ENCODE peak calls at places on chromosomes 2 and 18, in six cellular contexts. S, H, Z, M, W and Y are unnamed samples.

GRCh38 chr2:226903179-226903578 is 67.3 kb downstream of the RHBDD1 start:
- DNase-seq in S (no peak), Z (no peak), M (no peak), H (peak), W (no peak), Y (no peak)

GRCh38 chr2:207930747-207931146 is 94.6 kb downstream of the PLEKHM3 start:
- DNase-seq in S (no peak), H (no peak), Z (peak), W (peak), M (no peak), Y (no peak)

GRCh38 chr18:45652703-45653490 is 37.6 kb downstream of the SLC14A2 start:
- DNase-seq in H (no peak), M (no peak), W (no peak), Z (no peak), S (no peak), Y (no peak)

GRCh38 chr2:72991980-72992733 is 74.8 kb downstream of the EMX1 start:
- DNase-seq in M (no peak), Z (no peak), H (no peak), W (no peak), S (peak), Y (no peak)

GRCh38 chr2:39730685-39731302 is 48.3 kb downstream of the THUMPD2 start:
- DNase-seq in S (no peak), H (peak), W (no peak), Z (no peak), M (peak), Y (no peak)

GRCh38 chr2:8685697-8686358 is 4.0 kb downstream of the ID2 start:
- DNase-seq in M (peak), Z (peak), S (peak), W (peak), H (peak), Y (peak)

GRCh38 chr2:233919938-233920337 is 2.8 kb downstream of the TRPM8 start:
- DNase-seq in H (no peak), S (no peak), M (peak), W (no peak), Z (no peak), Y (no peak)

GRCh38 chr18:70296289-70296688 is 7.4 kb downstream of the SOCS6 start:
- DNase-seq in W (no peak), H (peak), M (no peak), Z (no peak), S (no peak), Y (peak)

GRCh38 chr2:230925443-230925878 is 419 bp upstream of the GPR55 start:
- DNase-seq in H (no peak), W (no peak), Z (peak), S (peak), M (peak), Y (peak)

GRCh38 chr18:52605345-52605744 is 265.3 kb downstream of the DCC start:
- DNase-seq in H (no peak), M (no peak), Z (no peak), W (no peak), S (no peak), Y (no peak)

GRCh38 chr2:38290332-38290731 is 86.7 kb downstream of the ATL2 start:
- DNase-seq in S (no peak), W (no peak), Z (no peak), H (no peak), M (no peak), Y (no peak)

GRCh38 chr2:38298539-38298938 is 78.5 kb downstream of the ATL2 start:
- DNase-seq in S (no peak), H (no peak), M (no peak), Z (no peak), W (no peak), Y (no peak)

GRCh38 chr2:38294597-38294996 is 82.5 kb downstream of the ATL2 start:
- DNase-seq in H (no peak), Z (no peak), S (no peak), W (no peak), M (no peak), Y (no peak)

GRCh38 chr2:38296381-38296780 is 80.7 kb downstream of the ATL2 start:
- DNase-seq in W (no peak), S (no peak), Z (no peak), M (no peak), H (no peak), Y (no peak)

GRCh38 chr2:38293152-38293865 is 83.8 kb downstream of the ATL2 start:
- DNase-seq in S (no peak), H (no peak), Z (no peak), W (no peak), M (no peak), Y (no peak)
- TF ChIP-seq POLR2A in S (no peak), H (no peak), Z (no peak), W (no peak), M (no peak), Y (no peak)

DNA sequence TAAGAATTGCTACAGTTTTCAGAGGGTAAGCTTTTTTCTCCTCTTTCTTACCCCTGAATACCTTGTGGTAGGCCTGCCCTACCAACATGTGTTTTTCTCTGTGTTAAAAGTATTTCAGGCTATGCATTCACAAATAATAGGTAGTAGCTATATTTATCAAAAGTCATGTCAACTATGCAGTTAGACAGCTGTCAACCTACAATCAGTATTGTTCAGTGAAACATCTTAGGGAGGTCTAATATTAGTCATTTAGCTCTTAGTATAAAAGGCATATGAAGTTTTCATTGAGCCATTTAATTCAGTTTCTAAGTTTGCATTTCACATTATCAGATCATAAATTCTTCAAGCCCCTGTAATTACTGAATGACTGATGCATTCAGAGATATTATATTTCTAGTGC is 36.7 kb downstream of the XIRP2 start:
- DNase-seq in Z (no peak), H (no peak), W (no peak), S (no peak), M (no peak), Y (no peak)
- TF ChIP-seq CTCF in Z (no peak), H (no peak), W (no peak), S (no peak), M (no peak), Y (no peak)

GRCh38 chr2:11679016-11679415 is 9.0 kb upstream of the NTSR2 start:
- DNase-seq in Z (no peak), W (no peak), M (no peak), H (no peak), S (peak), Y (no peak)

GRCh38 chr2:11678306-11678960 is 8.4 kb upstream of the NTSR2 start:
- DNase-seq in H (no peak), S (peak), M (no peak), W (no peak), Z (no peak), Y (peak)

GRCh38 chr2:11675423-11676112 is 5.6 kb upstream of the NTSR2 start:
- DNase-seq in M (no peak), W (no peak), H (no peak), Z (no peak), S (no peak), Y (no peak)

GRCh38 chr2:11676640-11677039 is 6.6 kb upstream of the NTSR2 start:
- DNase-seq in Z (no peak), M (no peak), H (peak), S (peak), W (no peak), Y (no peak)

DNA sequence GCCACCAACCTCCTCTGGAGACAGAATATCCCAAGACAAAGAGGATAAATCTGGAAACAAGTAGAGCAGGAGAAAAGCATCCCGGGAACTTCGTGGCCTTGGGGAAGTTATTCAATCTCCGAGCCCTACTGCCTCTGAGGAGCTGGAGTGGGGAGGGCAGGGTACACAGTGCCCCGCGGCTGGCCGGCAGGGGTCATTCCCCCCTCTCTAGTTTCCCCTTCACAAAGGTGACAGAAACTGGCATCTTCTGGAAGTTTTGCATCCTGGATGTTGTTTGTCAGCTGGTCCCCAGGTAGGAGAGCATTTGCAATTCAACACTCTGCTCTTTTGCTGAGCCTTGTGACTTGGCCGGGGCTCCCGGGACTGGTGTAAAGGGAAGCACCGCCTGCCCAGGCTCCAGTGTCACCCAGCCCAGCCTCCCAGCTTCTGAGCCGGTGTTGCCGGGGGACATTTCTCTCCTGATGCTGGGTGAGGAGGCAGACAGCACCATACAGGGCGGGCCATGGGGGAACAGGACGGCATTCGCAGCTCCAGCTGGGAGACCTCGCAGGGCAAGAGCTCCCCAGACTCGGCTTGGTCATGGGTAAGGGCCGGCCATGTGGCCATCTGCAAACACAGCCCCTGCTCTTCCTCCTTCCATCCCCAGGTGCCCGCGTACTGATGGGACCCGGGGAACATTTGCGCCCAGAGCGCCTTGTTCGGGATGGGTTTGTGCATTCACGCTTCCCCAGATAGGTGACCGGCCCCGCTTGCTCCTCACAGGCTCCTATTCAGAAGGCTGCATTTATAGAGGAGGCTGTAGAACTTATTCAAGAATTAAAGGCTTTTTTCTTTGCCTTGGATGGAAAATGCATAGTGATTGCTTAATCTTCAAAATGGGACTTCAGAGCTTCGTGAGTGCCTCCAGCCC is 7.4 kb upstream of the NTSR2 start:
- DNase-seq in W (no peak), S (peak), Z (no peak), H (no peak), M (no peak), Y (no peak)
- TF ChIP-seq POLR2A in W (no peak), S (no peak), Z (no peak), H (no peak), M (no peak), Y (no peak)

DNA sequence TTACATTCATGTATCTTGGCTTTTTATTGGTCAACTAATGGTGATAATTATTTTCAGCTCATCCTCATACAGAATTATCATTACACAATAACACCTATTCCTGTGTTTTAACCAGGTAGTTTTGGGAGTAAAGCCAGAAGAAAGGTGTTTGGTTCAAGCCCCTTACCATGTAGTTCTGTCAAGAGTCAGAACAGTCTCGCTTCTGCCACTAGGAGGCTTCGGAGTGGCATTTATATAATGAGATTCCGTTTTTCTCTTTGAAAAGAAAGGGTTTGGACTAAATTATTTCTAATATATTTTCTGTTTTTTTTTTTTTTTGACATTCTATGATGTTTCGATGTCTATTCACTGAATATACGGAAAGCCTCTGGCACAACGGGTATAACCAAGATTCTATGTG is 217.8 kb downstream of the CDH7 start:
- DNase-seq in Z (no peak), M (no peak), H (no peak), W (no peak), S (no peak), Y (no peak)
- TF ChIP-seq CTCF in Z (no peak), M (no peak), H (no peak), W (no peak), S (no peak), Y (no peak)

GRCh38 chr2:112053917-112054846 is 887 bp upstream of the TMEM87B start:
- DNase-seq in Z (peak), M (peak), S (peak), W (peak), H (peak), Y (peak)
- TF ChIP-seq POLR2A in Z (peak), M (peak), S (no peak), W (peak), H (peak), Y (peak)

GRCh38 chr2:239102266-239102665 is 254.4 kb downstream of the TWIST2 start:
- DNase-seq in M (no peak), H (no peak), Z (no peak), S (no peak), W (no peak), Y (no peak)

GRCh38 chr2:239099474-239099873 is 251.6 kb downstream of the TWIST2 start:
- DNase-seq in M (no peak), Z (no peak), S (no peak), H (no peak), W (no peak), Y (no peak)

GRCh38 chr2:239103125-239104098 is 255.5 kb downstream of the TWIST2 start:
- DNase-seq in H (no peak), Z (no peak), S (no peak), M (no peak), W (no peak), Y (no peak)

GRCh38 chr2:239101807-239102206 is 253.9 kb downstream of the TWIST2 start:
- DNase-seq in Z (no peak), H (no peak), S (no peak), M (no peak), W (no peak), Y (no peak)

GRCh38 chr2:239101071-239101470 is 253.2 kb downstream of the TWIST2 start:
- DNase-seq in Z (no peak), M (no peak), H (no peak), S (no peak), W (no peak), Y (no peak)
- TF ChIP-seq CTCF in Z (no peak), M (no peak), H (no peak), S (no peak), W (no peak), Y (no peak)